ENCODE peak calls at places on chromosomes 1 and 21, in seven cellular contexts. N is GM12892, P is GM12891, A is K562, C is HepG2, I is SK-N-SH, F is H1. W is an unnamed sample.

GRCh38 chr1:230062521-230062920 is 4.5 kb upstream of the GALNT2 start:
- DNase-seq in N (no peak), P (no peak), A (no peak), C (no peak), I (no peak), F (no peak), W (no peak)

GRCh38 chr21:40047993-40048730 is 180.9 kb downstream of the PCP4 start:
- DNase-seq in N (no peak), P (no peak), A (no peak), C (no peak), I (no peak), F (no peak), W (no peak)

GRCh38 chr1:204920511-204920910 is 49.8 kb downstream of the NFASC start:
- DNase-seq in N (no peak), P (no peak), A (no peak), C (no peak), I (no peak), F (no peak), W (no peak)

GRCh38 chr1:231590453-231591198 is 36.0 kb upstream of the DISC1 start:
- DNase-seq in N (no peak), P (no peak), A (no peak), C (peak), I (peak), F (no peak), W (no peak)

GRCh38 chr1:162407539-162407938 is 4.4 kb downstream of the SH2D1B start:
- DNase-seq in N (no peak), P (no peak), A (no peak), C (no peak), I (no peak), F (no peak), W (no peak)

GRCh38 chr1:19646366-19646765 is 2.3 kb downstream of the NBL1 start:
- DNase-seq in N (no peak), P (peak), A (no peak), C (no peak), I (no peak), F (no peak), W (no peak)

GRCh38 chr1:201259476-201260235 is 23.6 kb upstream of the PKP1 start:
- DNase-seq in N (no peak), P (no peak), A (no peak), C (no peak), I (no peak), F (peak), W (no peak)

GRCh38 chr1:98781906-98782305 is 120.4 kb downstream of the SNX7 start:
- DNase-seq in N (no peak), P (no peak), A (no peak), C (no peak), I (no peak), F (no peak), W (no peak)

GRCh38 chr1:201882665-201883132 is 6.0 kb upstream of the SHISA4 start:
- DNase-seq in N (no peak), P (no peak), A (peak), C (no peak), I (no peak), F (no peak), W (peak)

GRCh38 chr1:107953551-107953950 is 11.4 kb downstream of the VAV3 start:
- DNase-seq in N (no peak), P (no peak), A (no peak), C (no peak), I (no peak), F (no peak), W (no peak)

GRCh38 chr1:93056214-93056613 is 22.9 kb upstream of the MTF2 start:
- DNase-seq in N (no peak), P (no peak), A (peak), C (peak), I (no peak), F (peak), W (no peak)

GRCh38 chr1:60470231-60470630 is 396.7 kb upstream of the C1orf87 start:
- DNase-seq in N (no peak), P (no peak), A (no peak), C (no peak), I (no peak), F (no peak), W (no peak)

GRCh38 chr21:22885079-22885478 is 1886.9 kb downstream of the NCAM2 start:
- DNase-seq in N (no peak), P (no peak), A (no peak), C (no peak), I (no peak), F (no peak), W (no peak)

GRCh38 chr1:70718086-70718630 is 307.1 kb downstream of the CTH start:
- DNase-seq in N (no peak), P (no peak), A (no peak), C (no peak), I (no peak), F (no peak), W (no peak)

GRCh38 chr1:228986093-228986904 is 251.0 kb downstream of the RHOU start:
- DNase-seq in N (no peak), P (no peak), A (no peak), C (no peak), I (no peak), F (no peak), W (no peak)

GRCh38 chr1:218454700-218455282 is 109.7 kb downstream of the TGFB2 start:
- DNase-seq in N (no peak), P (no peak), A (no peak), C (no peak), I (no peak), F (no peak), W (no peak)

GRCh38 chr1:224219612-224220011 is 36.6 kb downstream of the DEGS1 start:
- DNase-seq in N (no peak), P (no peak), A (no peak), C (no peak), I (no peak), F (no peak), W (no peak)

GRCh38 chr1:27322569-27323116 is 680 bp downstream of the TMEM222 start:
- DNase-seq in N (no peak), P (no peak), A (peak), C (peak), I (no peak), F (no peak), W (no peak)

GRCh38 chr1:64864018-64864945 is 102.1 kb downstream of the JAK1 start:
- DNase-seq in N (peak), P (peak), A (peak), C (no peak), I (no peak), F (no peak), W (peak)

GRCh38 chr1:94522304-94522703 is 19.3 kb downstream of the F3 start:
- DNase-seq in N (no peak), P (no peak), A (no peak), C (no peak), I (no peak), F (no peak), W (no peak)

GRCh38 chr1:22801753-22802152 is 91.1 kb downstream of the EPHB2 start:
- DNase-seq in N (no peak), P (no peak), A (no peak), C (no peak), I (no peak), F (no peak), W (no peak)

GRCh38 chr1:56511323-56511722 is 68.0 kb downstream of the PLPP3 start:
- DNase-seq in N (no peak), P (no peak), A (no peak), C (no peak), I (no peak), F (no peak), W (no peak)

GRCh38 chr1:44835738-44836675 is 7.0 kb downstream of the PTCH2 start:
- DNase-seq in N (peak), P (peak), A (peak), C (peak), I (peak), F (peak), W (peak)

GRCh38 chr1:12161662-12162458 is 4.9 kb upstream of the TNFRSF1B start:
- DNase-seq in N (peak), P (peak), A (peak), C (no peak), I (no peak), F (peak), W (peak)

GRCh38 chr1:89363196-89363595 is 663 bp upstream of the GBP6 start:
- DNase-seq in N (no peak), P (no peak), A (no peak), C (no peak), I (no peak), F (no peak), W (peak)

GRCh38 chr1:65850281-65850680 is 57.6 kb downstream of the PDE4B start:
- DNase-seq in N (no peak), P (no peak), A (no peak), C (no peak), I (no peak), F (no peak), W (no peak)

GRCh38 chr1:47763456-47764171 is 233.6 kb downstream of the TRABD2B start:
- DNase-seq in N (no peak), P (no peak), A (no peak), C (no peak), I (no peak), F (no peak), W (no peak)

GRCh38 chr1:145961109-145961424 is 3.2 kb upstream of the LIX1L start:
- DNase-seq in N (no peak), P (no peak), A (no peak), C (no peak), I (peak), F (no peak), W (no peak)

GRCh38 chr1:41898191-41898713 is 20.5 kb downstream of the HIVEP3 start:
- DNase-seq in N (no peak), P (no peak), A (peak), C (no peak), I (no peak), F (no peak), W (no peak)

GRCh38 chr1:202852163-202852904 is 36.6 kb downstream of the RABIF start:
- DNase-seq in N (peak), P (peak), A (peak), C (peak), I (peak), F (peak), W (no peak)

GRCh38 chr1:27403065-27403726 is 10.8 kb downstream of the GPR3 start:
- DNase-seq in N (no peak), P (peak), A (no peak), C (no peak), I (peak), F (no peak), W (no peak)

GRCh38 chr1:53060580-53060979 is 1.4 kb upstream of the PODN start:
- DNase-seq in N (no peak), P (no peak), A (no peak), C (no peak), I (no peak), F (no peak), W (no peak)

GRCh38 chr1:173267453-173267945 is 60.4 kb upstream of the TNFSF4 start:
- DNase-seq in N (no peak), P (no peak), A (no peak), C (no peak), I (no peak), F (no peak), W (peak)

GRCh38 chr1:209900734-209901133 is 37.3 kb upstream of the SYT14 start:
- DNase-seq in N (no peak), P (no peak), A (no peak), C (no peak), I (peak), F (no peak), W (no peak)

GRCh38 chr1:221397141-221397540 is 344.7 kb downstream of the DUSP10 start:
- DNase-seq in N (no peak), P (no peak), A (no peak), C (no peak), I (no peak), F (no peak), W (no peak)

GRCh38 chr1:26290416-26291261 is 10.8 kb downstream of the SH3BGRL3 start:
- DNase-seq in N (no peak), P (no peak), A (no peak), C (no peak), I (peak), F (no peak), W (no peak)

GRCh38 chr1:150568567-150568966 is 10.8 kb downstream of the MCL1 start:
- DNase-seq in N (no peak), P (no peak), A (no peak), C (no peak), I (no peak), F (no peak), W (no peak)

GRCh38 chr1:150566589-150567340 is 12.6 kb downstream of the MCL1 start:
- DNase-seq in N (no peak), P (no peak), A (no peak), C (no peak), I (no peak), F (no peak), W (no peak)

GRCh38 chr1:150567341-150567716 is 12.1 kb downstream of the MCL1 start:
- DNase-seq in N (no peak), P (no peak), A (peak), C (no peak), I (no peak), F (no peak), W (peak)

GRCh38 chr1:150564051-150564991 is 15.1 kb downstream of the MCL1 start:
- DNase-seq in N (no peak), P (no peak), A (no peak), C (peak), I (no peak), F (no peak), W (no peak)

GRCh38 chr1:150567717-150568561 is 11.5 kb downstream of the MCL1 start:
- DNase-seq in N (no peak), P (no peak), A (peak), C (peak), I (peak), F (peak), W (no peak)
- TF ChIP-seq TAF1 in N (no peak), P (peak), A (no peak), C (no peak), I (peak), F (peak), W (no peak)

GRCh38 chr1:17540255-17541001 is 930 bp downstream of the ARHGEF10L start:
- DNase-seq in N (no peak), P (no peak), A (no peak), C (no peak), I (peak), F (peak), W (no peak)
- TF ChIP-seq TAF1 in N (no peak), P (no peak), A (no peak), C (no peak), I (no peak), F (peak), W (no peak)

DNA sequence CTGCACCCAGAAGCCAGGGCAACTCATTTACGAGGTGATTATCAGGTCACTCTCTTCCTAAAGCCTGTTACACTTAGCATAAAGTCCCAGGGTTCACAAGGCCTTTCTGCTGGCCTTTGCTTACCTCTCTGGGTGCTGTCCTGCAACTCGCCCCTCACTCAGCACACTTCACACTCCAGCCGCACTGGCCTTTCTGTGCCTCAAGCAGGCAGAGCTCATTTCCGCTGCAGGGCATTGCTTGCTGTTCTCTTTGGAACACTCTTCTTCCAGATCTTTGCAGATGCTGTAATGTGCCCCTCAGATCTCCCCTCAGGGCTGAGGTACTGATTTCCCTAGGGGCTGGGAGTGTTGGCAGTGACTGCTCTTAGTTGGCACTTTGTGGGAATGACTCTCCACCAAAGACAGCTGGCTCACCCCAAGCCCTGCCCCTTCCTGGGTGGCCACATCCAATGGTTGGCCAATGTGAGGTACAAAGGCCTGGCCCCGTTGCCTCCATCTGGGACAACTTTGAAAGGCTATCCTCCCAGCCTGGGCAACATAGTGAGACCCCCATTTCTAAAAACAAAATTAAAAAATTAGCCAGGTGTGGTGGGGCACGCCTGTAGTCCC is 50.8 kb upstream of the SSBP3 start:
- DNase-seq in N (no peak), P (no peak), A (no peak), C (no peak), I (no peak), F (no peak), W (no peak)
- TF ChIP-seq TAF1 in N (no peak), P (no peak), A (no peak), C (no peak), I (no peak), F (no peak), W (no peak)

DNA sequence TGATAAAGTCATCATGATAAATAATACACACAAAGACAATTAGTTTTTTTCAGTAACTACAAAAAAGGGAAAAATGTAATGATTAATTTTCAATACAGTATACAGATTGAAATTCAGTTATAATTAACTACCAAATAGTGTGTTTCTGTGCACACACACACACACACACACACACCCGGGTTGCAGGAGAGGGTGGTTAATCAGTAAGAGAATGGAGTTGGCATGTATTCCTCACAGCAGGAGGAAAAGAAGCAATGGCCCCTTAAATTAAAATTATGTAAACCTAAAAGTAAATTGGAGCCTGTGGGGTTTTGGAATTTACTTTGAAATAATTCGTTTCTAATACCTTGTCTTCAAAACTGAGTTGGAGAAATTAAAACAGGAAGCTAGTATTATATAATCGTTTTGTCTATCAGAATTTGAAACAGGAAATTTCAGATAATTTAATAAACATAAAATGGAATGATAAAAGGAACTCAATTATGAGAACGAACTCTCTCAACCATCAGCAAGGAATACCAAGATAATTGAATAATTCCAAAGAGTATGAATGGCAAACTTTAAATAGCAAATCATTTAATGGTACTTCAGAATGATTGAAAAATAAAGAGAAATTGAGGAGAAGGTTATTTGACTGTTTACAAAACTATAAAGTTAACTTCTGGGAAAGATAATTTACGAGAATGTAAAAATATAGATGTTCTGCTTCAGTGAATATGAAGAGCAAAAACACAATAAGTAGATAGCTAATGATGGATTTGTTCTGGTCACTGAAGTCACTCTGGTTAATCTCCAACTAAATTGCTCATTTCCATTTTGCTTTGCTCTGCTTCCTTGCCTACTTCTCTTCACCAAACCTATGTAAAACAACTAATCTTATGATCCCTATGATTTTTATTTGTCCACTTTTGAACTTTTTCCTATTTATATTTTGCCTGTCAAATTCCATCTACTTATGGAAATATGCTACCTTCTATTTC is 547.9 kb upstream of the ZP4 start:
- DNase-seq in N (no peak), P (no peak), A (no peak), C (no peak), I (no peak), F (no peak), W (no peak)
- TF ChIP-seq TAF1 in N (no peak), P (no peak), A (no peak), C (no peak), I (no peak), F (no peak), W (no peak)

GRCh38 chr1:116504308-116505156 is 66.3 kb downstream of the CD58 start:
- DNase-seq in N (peak), P (peak), A (peak), C (no peak), I (no peak), F (no peak), W (peak)
- TF ChIP-seq TAF1 in N (no peak), P (no peak), A (peak), C (no peak), I (no peak), F (no peak), W (no peak)

W was measured in GM12878.